ENCODE peak calls at places on chromosomes 2 and 18, in six cellular contexts. One of them, this sample, is unnamed.

GRCh38 chr18:49096021-49096420 is 145.3 kb upstream of the SMAD7 start:
- DNase-seq in hippocampal formation: no peak
- DNase-seq in hepatocyte: no peak
- DNase-seq in Calu3: no peak
- DNase-seq in EH: no peak
- DNase-seq in hypothalamus: no peak
- DNase-seq in this sample: no peak

GRCh38 chr2:25265022-25265421 is 76.7 kb downstream of the DNMT3A start:
- DNase-seq in hippocampal formation: no peak
- DNase-seq in hepatocyte: no peak
- DNase-seq in Calu3: no peak
- DNase-seq in EH: no peak
- DNase-seq in hypothalamus: no peak
- DNase-seq in this sample: no peak

GRCh38 chr2:210599476-210599875 is 43.1 kb downstream of the CPS1 start:
- DNase-seq in hippocampal formation: no peak
- DNase-seq in hepatocyte: no peak
- DNase-seq in Calu3: no peak
- DNase-seq in EH: no peak
- DNase-seq in hypothalamus: no peak
- DNase-seq in this sample: no peak

GRCh38 chr2:100302585-100302892 is 19.8 kb downstream of the LONRF2 start:
- DNase-seq in hippocampal formation: no peak
- DNase-seq in hepatocyte: no peak
- DNase-seq in Calu3: no peak
- DNase-seq in EH: no peak
- DNase-seq in hypothalamus: no peak
- DNase-seq in this sample: no peak

GRCh38 chr2:139293992-139294548 is 513.9 kb upstream of the NXPH2 start:
- DNase-seq in hippocampal formation: no peak
- DNase-seq in hepatocyte: no peak
- DNase-seq in Calu3: no peak
- DNase-seq in EH: no peak
- DNase-seq in hypothalamus: no peak
- DNase-seq in this sample: no peak

GRCh38 chr2:127122351-127123027 is 15.5 kb upstream of the BIN1 start:
- DNase-seq in hippocampal formation: no peak
- DNase-seq in hepatocyte: no peak
- DNase-seq in Calu3: no peak
- DNase-seq in EH: no peak
- DNase-seq in hypothalamus: no peak
- DNase-seq in this sample: no peak

GRCh38 chr2:217054791-217055190 is 194.9 kb upstream of the TNP1 start:
- DNase-seq in hippocampal formation: no peak
- DNase-seq in hepatocyte: no peak
- DNase-seq in Calu3: no peak
- DNase-seq in EH: peak
- DNase-seq in hypothalamus: no peak
- DNase-seq in this sample: no peak

GRCh38 chr2:74020717-74021406 is 36.2 kb downstream of the TET3 start:
- DNase-seq in hippocampal formation: no peak
- DNase-seq in hepatocyte: no peak
- DNase-seq in Calu3: no peak
- DNase-seq in EH: no peak
- DNase-seq in hypothalamus: no peak
- DNase-seq in this sample: no peak

GRCh38 chr2:75787532-75788132 is 76.9 kb upstream of the GCFC2 start:
- DNase-seq in hippocampal formation: no peak
- DNase-seq in hepatocyte: peak
- DNase-seq in Calu3: no peak
- DNase-seq in EH: peak
- DNase-seq in hypothalamus: no peak
- DNase-seq in this sample: peak

GRCh38 chr2:223032187-223033142 is 19.5 kb upstream of the KCNE4 start:
- DNase-seq in hippocampal formation: no peak
- DNase-seq in hepatocyte: no peak
- DNase-seq in Calu3: no peak
- DNase-seq in EH: peak
- DNase-seq in hypothalamus: no peak
- DNase-seq in this sample: peak

This sample was measured in EL.